ENCODE peak calls at places on chromosome 4, in five cellular contexts. N, A, D, G and P are unnamed samples.

GRCh38 chr4:5710962-5711478 is at the start of gene EVC:
- DNase-seq in G (peak), A (peak), D (peak), N (peak), P (peak)

GRCh38 chr4:168900080-168900479 is 110.0 kb downstream of the CBR4 start:
- DNase-seq in G (no peak), D (no peak), N (no peak), A (no peak), P (peak)

GRCh38 chr4:108446554-108446953 is 173.8 kb upstream of the RPL34 start:
- DNase-seq in N (no peak), D (no peak), G (no peak), A (no peak), P (no peak)

GRCh38 chr4:140968371-140968770 is 164.9 kb downstream of the RNF150 start:
- DNase-seq in D (no peak), A (no peak), N (no peak), G (no peak), P (peak)

GRCh38 chr4:17468638-17469221 is 43.2 kb downstream of the QDPR start:
- DNase-seq in A (peak), D (no peak), N (peak), G (no peak), P (peak)

GRCh38 chr4:108352664-108353308 is 184.1 kb upstream of the LEF1 start:
- DNase-seq in G (no peak), D (no peak), A (no peak), N (no peak), P (no peak)

GRCh38 chr4:63717384-63717783 is 691.9 kb downstream of the TECRL start:
- DNase-seq in G (no peak), A (peak), D (peak), N (peak), P (peak)

GRCh38 chr4:2059034-2059725 is at the start of gene NAT8L:
- DNase-seq in G (no peak), A (no peak), N (peak), D (no peak), P (no peak)

GRCh38 chr4:119623025-119623424 is 5.6 kb downstream of the PDE5A start:
- DNase-seq in G (no peak), D (peak), N (no peak), A (peak), P (peak)

GRCh38 chr4:176360446-176360845 is 40.7 kb downstream of the SPCS3 start:
- DNase-seq in D (peak), N (no peak), G (no peak), A (no peak), P (no peak)

GRCh38 chr4:47031713-47032404 is 492 bp downstream of the GABRB1 start:
- DNase-seq in G (peak), N (no peak), D (no peak), A (no peak), P (no peak)

GRCh38 chr4:173171098-173171497 is 2.5 kb downstream of the GALNT7 start:
- DNase-seq in N (peak), A (peak), D (peak), G (no peak), P (peak)

GRCh38 chr4:158259955-158260575 is 49.8 kb downstream of the TMEM144 start:
- DNase-seq in G (no peak), D (peak), N (peak), A (peak), P (peak)

GRCh38 chr4:160724063-160724462 is 1439.7 kb downstream of the FSTL5 start:
- DNase-seq in N (peak), G (no peak), D (no peak), A (no peak), P (no peak)

GRCh38 chr4:92387459-92388069 is 83.8 kb downstream of the GRID2 start:
- DNase-seq in N (peak), G (no peak), A (peak), D (peak), P (peak)

GRCh38 chr4:156946508-156947197 is 24.9 kb downstream of the PDGFC start:
- DNase-seq in A (peak), N (no peak), D (peak), G (peak), P (peak)

GRCh38 chr4:37892641-37893040 is 1.8 kb downstream of the TBC1D1 start:
- DNase-seq in N (no peak), A (no peak), G (no peak), D (no peak), P (no peak)

GRCh38 chr4:6999172-7000086 is 43.7 kb upstream of the TADA2B start:
- DNase-seq in G (peak), D (peak), N (no peak), A (no peak), P (no peak)

GRCh38 chr4:88661724-88662123 is 35.9 kb downstream of the NAP1L5 start:
- DNase-seq in A (peak), G (no peak), D (peak), N (no peak), P (peak)

GRCh38 chr4:151658959-151659593 is 101.7 kb downstream of the GATB start:
- DNase-seq in A (peak), D (no peak), N (no peak), G (no peak), P (no peak)

GRCh38 chr4:183322326-183322725 is at the start of gene CLDN24:
- DNase-seq in D (no peak), A (no peak), G (no peak), N (no peak), P (no peak)

GRCh38 chr4:158811704-158812103 is 42.9 kb downstream of the FNIP2 start:
- DNase-seq in D (peak), N (no peak), A (no peak), G (no peak), P (peak)

GRCh38 chr4:15805583-15806517 is 27.7 kb downstream of the CD38 start:
- DNase-seq in N (peak), D (peak), A (peak), G (no peak), P (peak)

GRCh38 chr4:32374201-32374600 is 1654.0 kb downstream of the PCDH7 start:
- DNase-seq in G (no peak), N (no peak), A (no peak), D (no peak), P (no peak)

DNA sequence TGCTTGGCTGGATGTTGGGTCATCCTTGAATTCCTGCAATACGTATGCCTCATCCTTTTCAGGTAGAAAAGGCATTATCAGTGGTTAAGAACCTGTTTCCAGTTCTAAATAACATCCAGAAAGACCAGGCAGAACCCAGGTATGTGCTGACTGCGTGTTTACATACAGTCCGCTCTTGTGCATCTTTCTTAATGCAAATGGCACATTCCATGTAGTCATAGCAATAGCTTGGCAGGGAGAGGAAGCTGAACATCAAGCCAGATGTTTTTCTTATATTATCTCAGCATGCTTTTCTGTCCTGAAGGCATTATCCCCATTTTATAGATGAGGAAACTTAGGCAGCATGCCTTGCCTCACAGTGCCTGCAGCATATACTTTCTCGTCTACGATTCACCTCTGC is 2.1 kb downstream of the DCLK2 start:
- DNase-seq in N (no peak), D (no peak), A (peak), G (no peak), P (peak)
- H3K4me3 ChIP-seq in N (no peak), D (no peak), A (peak), G (no peak), P (no peak)

DNA sequence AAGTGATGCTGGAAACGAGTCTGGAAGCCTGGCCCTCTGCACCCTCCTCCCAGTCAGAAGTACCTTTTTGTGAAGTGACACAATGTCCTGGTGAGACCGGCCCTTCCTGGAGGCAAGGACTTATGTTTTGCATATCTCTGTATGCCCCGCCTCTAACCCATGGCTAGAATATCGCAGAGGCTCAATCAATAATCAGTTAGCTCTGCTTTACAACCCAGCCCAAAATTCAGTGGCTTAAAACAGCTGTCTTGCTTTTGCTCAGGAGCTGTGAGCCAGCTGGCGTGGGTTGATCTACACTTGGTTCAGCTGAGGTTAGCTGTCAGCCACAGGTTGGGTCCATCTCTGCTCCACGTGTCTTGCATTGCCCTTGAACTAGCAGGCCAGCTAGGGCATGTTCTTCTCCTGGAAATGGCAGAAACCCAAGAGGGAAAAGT is 98.8 kb upstream of the METTL14 start:
- DNase-seq in N (peak), D (no peak), A (no peak), G (no peak), P (no peak)
- TF ChIP-seq CTCF in N (no peak), D (no peak), A (no peak), G (no peak), P (no peak)

DNA sequence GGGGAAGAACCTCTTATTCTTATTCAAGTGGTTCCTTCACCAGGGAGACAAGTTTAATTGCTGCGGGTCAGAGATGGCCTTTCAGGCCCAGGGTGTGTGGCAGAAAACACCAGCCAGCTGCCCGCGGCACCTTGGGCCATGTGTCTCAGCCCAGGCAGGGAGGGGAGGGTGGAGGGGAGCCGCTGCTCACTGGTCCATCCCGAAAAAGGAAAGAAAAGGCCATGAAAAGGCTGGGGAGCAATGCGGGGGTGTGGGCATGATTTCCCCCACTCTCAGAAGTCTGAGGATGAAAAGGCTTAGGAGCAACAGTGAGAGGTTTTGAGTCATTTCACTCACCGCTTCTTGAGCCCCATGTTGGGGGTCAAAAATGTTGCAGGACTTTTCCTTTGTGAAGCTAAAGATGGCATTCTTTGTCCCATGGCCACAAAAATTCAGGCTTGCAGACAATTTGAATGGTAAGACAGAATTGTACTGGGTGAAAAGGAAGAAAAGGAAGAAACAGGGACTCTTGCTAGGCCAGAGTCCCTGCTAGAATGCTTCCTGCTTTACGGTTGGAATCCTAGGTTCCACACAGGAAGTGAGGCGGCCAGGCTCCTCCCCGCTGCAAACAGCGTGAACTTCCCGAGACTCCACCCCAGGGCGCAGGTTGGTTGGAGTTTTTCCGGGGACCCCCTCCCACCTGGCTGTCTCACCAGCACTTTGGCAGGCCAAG is 17.4 kb upstream of the FAM47E start:
- DNase-seq in G (no peak), N (peak), A (no peak), D (no peak), P (peak)
- H3K4me3 ChIP-seq in G (no peak), N (peak), A (no peak), D (no peak), P (peak)

GRCh38 chr4:70177117-70177516 is 18.4 kb upstream of the ODAM start:
- DNase-seq in G (no peak), D (no peak), N (no peak), A (no peak), P (no peak)
- TF ChIP-seq CTCF in G (no peak), D (no peak), N (no peak), A (no peak), P (no peak)

GRCh38 chr4:11647433-11647832 is 218.7 kb upstream of the HS3ST1 start:
- DNase-seq in G (no peak), A (no peak), D (no peak), N (no peak), P (no peak)

DNA sequence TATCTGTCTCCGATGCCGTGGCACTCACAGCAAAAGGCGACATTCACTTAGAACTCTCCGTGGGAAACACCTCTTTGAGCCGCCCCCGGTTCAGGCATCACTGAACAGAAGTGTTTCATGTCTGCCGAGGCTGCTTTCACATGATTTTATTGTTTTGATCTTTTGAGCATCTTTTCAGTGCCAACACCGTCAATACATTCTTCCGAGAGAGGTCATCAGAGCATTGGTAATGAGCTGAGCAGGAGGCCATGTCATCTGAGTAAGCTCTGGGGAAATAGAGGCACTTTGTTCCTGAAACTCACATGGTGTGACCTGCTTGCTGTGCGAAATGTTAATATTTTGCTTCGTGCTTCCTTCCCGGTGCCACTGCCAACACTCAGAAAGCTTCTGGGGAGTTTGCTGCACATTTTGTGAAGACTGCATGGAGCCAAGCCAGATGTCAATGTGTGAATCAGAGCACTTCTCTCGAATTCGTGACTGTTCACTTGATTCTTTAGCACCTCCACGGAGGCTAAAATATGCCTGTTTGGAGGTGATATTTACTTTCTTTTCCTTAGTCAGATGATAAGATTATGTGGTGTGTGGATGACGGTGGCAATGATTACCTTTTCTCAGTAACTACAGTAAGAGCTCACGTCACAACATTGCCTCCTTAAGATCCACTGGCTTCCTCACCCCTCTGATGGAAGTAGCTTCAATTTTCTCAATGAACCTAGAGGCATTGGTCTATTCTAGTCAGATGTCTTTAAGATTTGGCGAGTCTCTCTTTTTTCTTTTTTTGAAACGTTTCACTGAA is 222.3 kb upstream of the HS3ST1 start:
- DNase-seq in A (peak), N (no peak), D (peak), G (no peak), P (no peak)
- H3K4me3 ChIP-seq in A (no peak), N (no peak), D (no peak), G (no peak), P (no peak)

GRCh38 chr4:3442959-3443749 is 1.4 kb downstream of the HGFAC start:
- DNase-seq in N (peak), D (no peak), A (no peak), G (no peak), P (peak)

GRCh38 chr4:3445111-3445820 is 3.5 kb downstream of the HGFAC start:
- DNase-seq in D (no peak), N (no peak), G (no peak), A (no peak), P (no peak)

GRCh38 chr4:3444351-3445110 is 2.8 kb downstream of the HGFAC start:
- DNase-seq in N (no peak), G (no peak), D (no peak), A (no peak), P (no peak)

GRCh38 chr4:3442460-3442958 is 741 bp downstream of the HGFAC start:
- DNase-seq in A (no peak), N (no peak), G (no peak), D (no peak), P (no peak)

GRCh38 chr4:3443750-3444309 is 2.1 kb downstream of the HGFAC start:
- DNase-seq in G (no peak), A (no peak), N (no peak), D (no peak), P (no peak)
- TF ChIP-seq CTCF in G (peak), A (no peak), N (no peak), D (no peak), P (no peak)

GRCh38 chr4:23233596-23233995 is 540.9 kb downstream of the GBA3 start:
- DNase-seq in D (no peak), A (no peak), G (no peak), N (no peak), P (no peak)

GRCh38 chr4:23235613-23236390 is 543.1 kb downstream of the GBA3 start:
- DNase-seq in D (no peak), N (peak), A (no peak), G (no peak), P (no peak)

GRCh38 chr4:23232987-23233386 is 540.2 kb downstream of the GBA3 start:
- DNase-seq in G (no peak), D (peak), N (no peak), A (no peak), P (no peak)

GRCh38 chr4:23234716-23235115 is 542.0 kb downstream of the GBA3 start:
- DNase-seq in A (no peak), G (no peak), N (no peak), D (peak), P (no peak)

GRCh38 chr4:23234018-23234417 is 541.3 kb downstream of the GBA3 start:
- DNase-seq in G (no peak), A (no peak), N (peak), D (no peak), P (no peak)
- H3K4me3 ChIP-seq in G (no peak), A (no peak), N (no peak), D (no peak), P (no peak)

DNA sequence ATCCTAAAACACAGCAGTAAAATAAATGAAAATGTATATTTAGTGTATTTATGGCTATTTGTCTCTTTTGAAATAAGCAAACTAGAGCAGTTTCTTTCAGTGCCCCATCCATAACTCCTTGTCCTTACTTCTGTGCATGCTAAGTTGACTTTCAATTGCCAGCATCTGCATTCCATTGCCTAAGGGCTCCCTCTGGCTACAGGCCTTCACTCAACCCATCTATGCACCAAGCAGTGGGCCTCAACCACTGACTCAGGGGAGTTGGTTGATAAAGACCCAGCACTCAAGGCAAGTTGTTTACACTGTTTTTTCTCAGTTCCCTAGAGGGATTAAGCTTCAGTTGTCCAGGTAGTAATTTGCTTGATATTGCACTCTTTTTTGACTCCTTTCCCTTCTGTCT is 265.7 kb downstream of the IQCM start:
- DNase-seq in G (no peak), A (no peak), D (peak), N (peak), P (peak)
- TF ChIP-seq CTCF in G (peak), A (peak), D (peak), N (peak), P (peak)

DNA sequence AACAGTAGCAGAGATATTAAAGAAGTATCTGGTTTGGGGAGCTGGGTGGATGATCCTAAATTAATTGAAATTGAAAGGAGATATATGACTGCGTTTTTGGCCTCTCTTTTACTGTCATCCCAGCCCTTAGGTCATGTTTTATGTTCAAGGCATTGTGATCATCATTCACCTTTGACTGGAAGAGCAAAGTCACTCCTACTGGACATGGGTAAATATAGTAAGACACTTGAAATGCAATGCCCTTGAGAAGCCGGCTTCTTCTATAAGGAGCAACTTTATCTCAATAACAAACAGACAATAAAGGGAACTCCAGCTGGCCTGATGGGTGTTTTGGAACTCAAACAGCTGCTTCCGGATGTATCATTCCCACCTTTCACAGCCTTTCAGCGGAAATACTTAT is 65.0 kb upstream of the C4orf54 start:
- DNase-seq in D (no peak), N (no peak), A (no peak), G (no peak), P (no peak)
- H3K4me3 ChIP-seq in D (no peak), N (no peak), A (no peak), G (no peak), P (no peak)

GRCh38 chr4:74800310-74800709 is 6.0 kb upstream of the BTC start:
- DNase-seq in N (no peak), G (no peak), D (no peak), A (no peak), P (no peak)

GRCh38 chr4:74793757-74794340 is 474 bp downstream of the BTC start:
- DNase-seq in N (peak), A (peak), G (peak), D (peak), P (peak)

GRCh38 chr4:74790652-74791051 is 3.7 kb downstream of the BTC start:
- DNase-seq in A (no peak), N (no peak), G (no peak), D (no peak), P (no peak)

GRCh38 chr4:74794341-74794801 is at the start of gene BTC:
- DNase-seq in D (peak), N (peak), G (peak), A (peak), P (peak)

GRCh38 chr4:74796631-74797030 is 2.3 kb upstream of the BTC start:
- DNase-seq in N (no peak), A (no peak), G (no peak), D (peak), P (no peak)
- TF ChIP-seq CTCF in N (no peak), A (no peak), G (no peak), D (no peak), P (no peak)